ENCODE peak calls at places on chromosome 19, in nine cellular contexts. One of them, this sample, is unnamed.

GRCh38 chr19:19064811-19065745 is 1.3 kb downstream of the SLC25A42 start:
- DNase-seq in adrenal gland: no peak
- DNase-seq in myocyte: peak; percentile 49
- DNase-seq in astrocyte of the cerebellum: no peak
- DNase-seq in NCI-H345: no peak
- DNase-seq in omental fat pad: no peak
- DNase-seq in T-helper 17 cell: no peak
- DNase-seq in stimulated activated CD4-positive, alpha-beta T cell treated with anti-CD3 and anti-CD28 coated beads, Interleukin-2, amount 100 ng/mL, for 48 hours: peak; percentile 24
- DNase-seq in HEK293T: no peak
- DNase-seq in this sample: peak; percentile 45

GRCh38 chr19:35055715-35056179 is 14.2 kb downstream of the HPN start:
- DNase-seq in stimulated activated CD4-positive, alpha-beta T cell treated with anti-CD3 and anti-CD28 coated beads, Interleukin-2, amount 100 ng/mL, for 48 hours: no peak
- DNase-seq in myocyte: no peak
- DNase-seq in astrocyte of the cerebellum: no peak
- DNase-seq in T-helper 17 cell: no peak
- DNase-seq in adrenal gland: no peak
- DNase-seq in NCI-H345: peak; percentile 76
- DNase-seq in omental fat pad: no peak
- DNase-seq in HEK293T: no peak
- DNase-seq in this sample: peak; percentile 55

GRCh38 chr19:22421797-22422196 is 349 bp downstream of the ZNF98 start:
- DNase-seq in omental fat pad: no peak
- DNase-seq in adrenal gland: no peak
- DNase-seq in NCI-H345: no peak
- DNase-seq in myocyte: no peak
- DNase-seq in stimulated activated CD4-positive, alpha-beta T cell treated with anti-CD3 and anti-CD28 coated beads, Interleukin-2, amount 100 ng/mL, for 48 hours: no peak
- DNase-seq in HEK293T: no peak
- DNase-seq in T-helper 17 cell: no peak
- DNase-seq in astrocyte of the cerebellum: no peak
- DNase-seq in this sample: no peak

GRCh38 chr19:13031917-13032623 is 36.8 kb downstream of the NFIX start:
- DNase-seq in stimulated activated CD4-positive, alpha-beta T cell treated with anti-CD3 and anti-CD28 coated beads, Interleukin-2, amount 100 ng/mL, for 48 hours: no peak
- DNase-seq in omental fat pad: no peak
- DNase-seq in astrocyte of the cerebellum: no peak
- DNase-seq in HEK293T: no peak
- DNase-seq in T-helper 17 cell: no peak
- DNase-seq in myocyte: peak; percentile 76
- DNase-seq in adrenal gland: no peak
- DNase-seq in NCI-H345: peak; percentile 43
- DNase-seq in this sample: no peak

GRCh38 chr19:55549500-55550320 is 4.4 kb upstream of the SBK3 start:
- DNase-seq in T-helper 17 cell: no peak
- DNase-seq in adrenal gland: no peak
- DNase-seq in myocyte: peak; percentile 81
- DNase-seq in HEK293T: no peak
- DNase-seq in NCI-H345: no peak
- DNase-seq in omental fat pad: no peak
- DNase-seq in astrocyte of the cerebellum: peak; percentile 80
- DNase-seq in stimulated activated CD4-positive, alpha-beta T cell treated with anti-CD3 and anti-CD28 coated beads, Interleukin-2, amount 100 ng/mL, for 48 hours: no peak
- DNase-seq in this sample: peak; percentile 64

GRCh38 chr19:10270616-10271394 is at the start of gene ICAM1:
- DNase-seq in T-helper 17 cell: peak; percentile 62
- DNase-seq in NCI-H345: peak; percentile 12
- DNase-seq in myocyte: peak; percentile 33
- DNase-seq in astrocyte of the cerebellum: no peak
- DNase-seq in omental fat pad: peak; percentile 77
- DNase-seq in stimulated activated CD4-positive, alpha-beta T cell treated with anti-CD3 and anti-CD28 coated beads, Interleukin-2, amount 100 ng/mL, for 48 hours: peak; percentile 67
- DNase-seq in HEK293T: no peak
- DNase-seq in adrenal gland: peak; percentile 85
- DNase-seq in this sample: no peak

GRCh38 chr19:31068268-31068667 is 281.0 kb downstream of the TSHZ3 start:
- DNase-seq in stimulated activated CD4-positive, alpha-beta T cell treated with anti-CD3 and anti-CD28 coated beads, Interleukin-2, amount 100 ng/mL, for 48 hours: no peak
- DNase-seq in HEK293T: no peak
- DNase-seq in astrocyte of the cerebellum: no peak
- DNase-seq in omental fat pad: no peak
- DNase-seq in myocyte: no peak
- DNase-seq in T-helper 17 cell: no peak
- DNase-seq in adrenal gland: no peak
- DNase-seq in NCI-H345: no peak
- DNase-seq in this sample: no peak

GRCh38 chr19:18710986-18711751 is 27.7 kb downstream of the CRTC1 start:
- DNase-seq in NCI-H345: no peak
- DNase-seq in omental fat pad: no peak
- DNase-seq in stimulated activated CD4-positive, alpha-beta T cell treated with anti-CD3 and anti-CD28 coated beads, Interleukin-2, amount 100 ng/mL, for 48 hours: no peak
- DNase-seq in T-helper 17 cell: no peak
- DNase-seq in adrenal gland: peak; percentile 70
- DNase-seq in HEK293T: no peak
- DNase-seq in myocyte: no peak
- DNase-seq in astrocyte of the cerebellum: peak; percentile 49
- DNase-seq in this sample: no peak

GRCh38 chr19:2540646-2541454 is 64.9 kb downstream of the GADD45B start:
- DNase-seq in omental fat pad: no peak
- DNase-seq in stimulated activated CD4-positive, alpha-beta T cell treated with anti-CD3 and anti-CD28 coated beads, Interleukin-2, amount 100 ng/mL, for 48 hours: no peak
- DNase-seq in astrocyte of the cerebellum: peak; percentile 97
- DNase-seq in adrenal gland: peak; percentile 88
- DNase-seq in T-helper 17 cell: no peak
- DNase-seq in myocyte: peak; percentile 99
- DNase-seq in HEK293T: no peak
- DNase-seq in NCI-H345: no peak
- DNase-seq in this sample: peak; percentile 85

GRCh38 chr19:44748426-44749254 is at the start of gene BCL3:
- DNase-seq in stimulated activated CD4-positive, alpha-beta T cell treated with anti-CD3 and anti-CD28 coated beads, Interleukin-2, amount 100 ng/mL, for 48 hours: peak; percentile 65
- DNase-seq in astrocyte of the cerebellum: no peak
- DNase-seq in HEK293T: peak; percentile 46
- DNase-seq in omental fat pad: no peak
- DNase-seq in T-helper 17 cell: peak; percentile 85
- DNase-seq in adrenal gland: peak; percentile 68
- DNase-seq in NCI-H345: peak; percentile 23
- DNase-seq in myocyte: peak; percentile 75
- DNase-seq in this sample: no peak

GRCh38 chr19:42345191-42345812 is 19.9 kb downstream of the MEGF8 start:
- DNase-seq in omental fat pad: no peak
- DNase-seq in T-helper 17 cell: no peak
- DNase-seq in astrocyte of the cerebellum: no peak
- DNase-seq in NCI-H345: no peak
- DNase-seq in stimulated activated CD4-positive, alpha-beta T cell treated with anti-CD3 and anti-CD28 coated beads, Interleukin-2, amount 100 ng/mL, for 48 hours: no peak
- DNase-seq in HEK293T: no peak
- DNase-seq in myocyte: no peak
- DNase-seq in adrenal gland: no peak
- DNase-seq in this sample: no peak

GRCh38 chr19:9060559-9061340 is 26.1 kb upstream of the OR1M1 start:
- DNase-seq in myocyte: no peak
- DNase-seq in HEK293T: no peak
- DNase-seq in stimulated activated CD4-positive, alpha-beta T cell treated with anti-CD3 and anti-CD28 coated beads, Interleukin-2, amount 100 ng/mL, for 48 hours: no peak
- DNase-seq in adrenal gland: no peak
- DNase-seq in astrocyte of the cerebellum: no peak
- DNase-seq in T-helper 17 cell: no peak
- DNase-seq in NCI-H345: no peak
- DNase-seq in omental fat pad: no peak
- DNase-seq in this sample: no peak

GRCh38 chr19:40768936-40769335 is 6.4 kb upstream of the MIA start:
- DNase-seq in adrenal gland: no peak
- DNase-seq in astrocyte of the cerebellum: no peak
- DNase-seq in NCI-H345: no peak
- DNase-seq in HEK293T: no peak
- DNase-seq in myocyte: no peak
- DNase-seq in T-helper 17 cell: no peak
- DNase-seq in omental fat pad: no peak
- DNase-seq in stimulated activated CD4-positive, alpha-beta T cell treated with anti-CD3 and anti-CD28 coated beads, Interleukin-2, amount 100 ng/mL, for 48 hours: no peak
- DNase-seq in this sample: no peak

GRCh38 chr19:36847968-36848367 is 2.7 kb upstream of the ZNF345 start:
- DNase-seq in NCI-H345: no peak
- DNase-seq in stimulated activated CD4-positive, alpha-beta T cell treated with anti-CD3 and anti-CD28 coated beads, Interleukin-2, amount 100 ng/mL, for 48 hours: no peak
- DNase-seq in astrocyte of the cerebellum: no peak
- DNase-seq in myocyte: no peak
- DNase-seq in HEK293T: no peak
- DNase-seq in omental fat pad: no peak
- DNase-seq in adrenal gland: no peak
- DNase-seq in T-helper 17 cell: no peak
- DNase-seq in this sample: no peak

GRCh38 chr19:39502640-39503417 is 4.1 kb downstream of the DLL3 start:
- DNase-seq in stimulated activated CD4-positive, alpha-beta T cell treated with anti-CD3 and anti-CD28 coated beads, Interleukin-2, amount 100 ng/mL, for 48 hours: peak; percentile 88
- DNase-seq in myocyte: no peak
- DNase-seq in omental fat pad: no peak
- DNase-seq in adrenal gland: peak; percentile 48
- DNase-seq in NCI-H345: no peak
- DNase-seq in T-helper 17 cell: peak; percentile 74
- DNase-seq in HEK293T: peak; percentile 91
- DNase-seq in astrocyte of the cerebellum: no peak
- DNase-seq in this sample: peak; percentile 44

GRCh38 chr19:2969104-2969504 is 8.3 kb upstream of the TLE6 start:
- DNase-seq in T-helper 17 cell: no peak
- DNase-seq in NCI-H345: peak; percentile 97
- DNase-seq in adrenal gland: peak; percentile 74
- DNase-seq in HEK293T: no peak
- DNase-seq in stimulated activated CD4-positive, alpha-beta T cell treated with anti-CD3 and anti-CD28 coated beads, Interleukin-2, amount 100 ng/mL, for 48 hours: no peak
- DNase-seq in astrocyte of the cerebellum: no peak
- DNase-seq in myocyte: no peak
- DNase-seq in omental fat pad: no peak
- DNase-seq in this sample: peak; percentile 94

GRCh38 chr19:45636902-45637301 is 2.3 kb downstream of the EML2 start:
- DNase-seq in stimulated activated CD4-positive, alpha-beta T cell treated with anti-CD3 and anti-CD28 coated beads, Interleukin-2, amount 100 ng/mL, for 48 hours: no peak
- DNase-seq in HEK293T: no peak
- DNase-seq in astrocyte of the cerebellum: no peak
- DNase-seq in myocyte: peak; percentile 9
- DNase-seq in adrenal gland: no peak
- DNase-seq in omental fat pad: no peak
- DNase-seq in T-helper 17 cell: no peak
- DNase-seq in NCI-H345: no peak
- DNase-seq in this sample: no peak

GRCh38 chr19:14112051-14112808 is 5.3 kb downstream of the PRKACA start:
- DNase-seq in stimulated activated CD4-positive, alpha-beta T cell treated with anti-CD3 and anti-CD28 coated beads, Interleukin-2, amount 100 ng/mL, for 48 hours: no peak
- DNase-seq in omental fat pad: no peak
- DNase-seq in NCI-H345: no peak
- DNase-seq in astrocyte of the cerebellum: no peak
- DNase-seq in T-helper 17 cell: no peak
- DNase-seq in myocyte: no peak
- DNase-seq in adrenal gland: no peak
- DNase-seq in HEK293T: no peak
- DNase-seq in this sample: no peak

GRCh38 chr19:54208784-54209057 is 8.1 kb downstream of the RPS9 start:
- DNase-seq in myocyte: peak; percentile 52
- DNase-seq in HEK293T: no peak
- DNase-seq in stimulated activated CD4-positive, alpha-beta T cell treated with anti-CD3 and anti-CD28 coated beads, Interleukin-2, amount 100 ng/mL, for 48 hours: peak; percentile 21
- DNase-seq in omental fat pad: no peak
- DNase-seq in T-helper 17 cell: no peak
- DNase-seq in NCI-H345: no peak
- DNase-seq in astrocyte of the cerebellum: no peak
- DNase-seq in adrenal gland: no peak
- DNase-seq in this sample: peak; percentile 58

GRCh38 chr19:40233811-40234389 is 7.4 kb upstream of the CCNP start:
- DNase-seq in NCI-H345: no peak
- DNase-seq in omental fat pad: no peak
- DNase-seq in T-helper 17 cell: no peak
- DNase-seq in stimulated activated CD4-positive, alpha-beta T cell treated with anti-CD3 and anti-CD28 coated beads, Interleukin-2, amount 100 ng/mL, for 48 hours: no peak
- DNase-seq in HEK293T: no peak
- DNase-seq in myocyte: no peak
- DNase-seq in astrocyte of the cerebellum: no peak
- DNase-seq in adrenal gland: no peak
- DNase-seq in this sample: no peak

GRCh38 chr19:7168941-7169340 is 99.4 kb downstream of the ZNF557 start:
- DNase-seq in adrenal gland: peak; percentile 77
- DNase-seq in omental fat pad: no peak
- DNase-seq in T-helper 17 cell: no peak
- DNase-seq in myocyte: no peak
- DNase-seq in NCI-H345: no peak
- DNase-seq in astrocyte of the cerebellum: no peak
- DNase-seq in stimulated activated CD4-positive, alpha-beta T cell treated with anti-CD3 and anti-CD28 coated beads, Interleukin-2, amount 100 ng/mL, for 48 hours: no peak
- DNase-seq in HEK293T: no peak
- DNase-seq in this sample: no peak

GRCh38 chr19:10670876-10671804 is 17.0 kb downstream of the ILF3 start:
- DNase-seq in omental fat pad: no peak
- DNase-seq in stimulated activated CD4-positive, alpha-beta T cell treated with anti-CD3 and anti-CD28 coated beads, Interleukin-2, amount 100 ng/mL, for 48 hours: no peak
- DNase-seq in NCI-H345: no peak
- DNase-seq in HEK293T: no peak
- DNase-seq in myocyte: peak; percentile 77
- DNase-seq in astrocyte of the cerebellum: no peak
- DNase-seq in T-helper 17 cell: no peak
- DNase-seq in adrenal gland: no peak
- DNase-seq in this sample: peak; percentile 49

GRCh38 chr19:7926021-7926726 is at the start of gene CTXN1:
- DNase-seq in T-helper 17 cell: peak; percentile 82
- DNase-seq in HEK293T: peak; percentile 89
- DNase-seq in myocyte: peak; percentile 50
- DNase-seq in stimulated activated CD4-positive, alpha-beta T cell treated with anti-CD3 and anti-CD28 coated beads, Interleukin-2, amount 100 ng/mL, for 48 hours: peak; percentile 81
- DNase-seq in astrocyte of the cerebellum: no peak
- DNase-seq in NCI-H345: peak; percentile 73
- DNase-seq in adrenal gland: peak; percentile 83
- DNase-seq in omental fat pad: peak; percentile 61
- DNase-seq in this sample: no peak

GRCh38 chr19:2699413-2700142 is 2.9 kb downstream of the GNG7 start:
- DNase-seq in astrocyte of the cerebellum: no peak
- DNase-seq in NCI-H345: no peak
- DNase-seq in HEK293T: no peak
- DNase-seq in stimulated activated CD4-positive, alpha-beta T cell treated with anti-CD3 and anti-CD28 coated beads, Interleukin-2, amount 100 ng/mL, for 48 hours: no peak
- DNase-seq in adrenal gland: no peak
- DNase-seq in T-helper 17 cell: no peak
- DNase-seq in myocyte: no peak
- DNase-seq in omental fat pad: no peak
- DNase-seq in this sample: no peak

GRCh38 chr19:43618921-43619261 is 538 bp downstream of the ZNF428 start:
- DNase-seq in myocyte: no peak
- DNase-seq in astrocyte of the cerebellum: no peak
- DNase-seq in HEK293T: peak; percentile 62
- DNase-seq in stimulated activated CD4-positive, alpha-beta T cell treated with anti-CD3 and anti-CD28 coated beads, Interleukin-2, amount 100 ng/mL, for 48 hours: peak; percentile 44
- DNase-seq in adrenal gland: no peak
- DNase-seq in T-helper 17 cell: no peak
- DNase-seq in omental fat pad: no peak
- DNase-seq in NCI-H345: peak; percentile 59
- DNase-seq in this sample: no peak

GRCh38 chr19:10797541-10798256 is 38.3 kb downstream of the TMED1 start:
- DNase-seq in stimulated activated CD4-positive, alpha-beta T cell treated with anti-CD3 and anti-CD28 coated beads, Interleukin-2, amount 100 ng/mL, for 48 hours: peak; percentile 70
- DNase-seq in adrenal gland: no peak
- DNase-seq in T-helper 17 cell: peak; percentile 49
- DNase-seq in omental fat pad: no peak
- DNase-seq in myocyte: peak; percentile 51
- DNase-seq in astrocyte of the cerebellum: no peak
- DNase-seq in NCI-H345: no peak
- DNase-seq in HEK293T: no peak
- DNase-seq in this sample: peak; percentile 38

GRCh38 chr19:45729774-45730388 is 815 bp downstream of the FBXO46 start:
- DNase-seq in HEK293T: no peak
- DNase-seq in stimulated activated CD4-positive, alpha-beta T cell treated with anti-CD3 and anti-CD28 coated beads, Interleukin-2, amount 100 ng/mL, for 48 hours: peak; percentile 20
- DNase-seq in adrenal gland: no peak
- DNase-seq in T-helper 17 cell: no peak
- DNase-seq in NCI-H345: no peak
- DNase-seq in myocyte: peak; percentile 11
- DNase-seq in omental fat pad: no peak
- DNase-seq in astrocyte of the cerebellum: no peak
- DNase-seq in this sample: no peak

GRCh38 chr19:17889609-17890214 is 18.0 kb downstream of the SLC5A5 start:
- DNase-seq in myocyte: peak; percentile 65
- DNase-seq in adrenal gland: no peak
- DNase-seq in omental fat pad: no peak
- DNase-seq in HEK293T: peak; percentile 62
- DNase-seq in stimulated activated CD4-positive, alpha-beta T cell treated with anti-CD3 and anti-CD28 coated beads, Interleukin-2, amount 100 ng/mL, for 48 hours: no peak
- DNase-seq in T-helper 17 cell: no peak
- DNase-seq in astrocyte of the cerebellum: peak; percentile 32
- DNase-seq in NCI-H345: no peak
- DNase-seq in this sample: no peak

GRCh38 chr19:33627526-33627925 is 5.8 kb downstream of the CHST8 start:
- DNase-seq in stimulated activated CD4-positive, alpha-beta T cell treated with anti-CD3 and anti-CD28 coated beads, Interleukin-2, amount 100 ng/mL, for 48 hours: no peak
- DNase-seq in T-helper 17 cell: no peak
- DNase-seq in omental fat pad: no peak
- DNase-seq in myocyte: no peak
- DNase-seq in adrenal gland: no peak
- DNase-seq in astrocyte of the cerebellum: no peak
- DNase-seq in HEK293T: no peak
- DNase-seq in NCI-H345: no peak
- DNase-seq in this sample: peak; percentile 71

GRCh38 chr19:39381910-39382611 is 8.8 kb downstream of the PAF1 start:
- DNase-seq in T-helper 17 cell: no peak
- DNase-seq in omental fat pad: no peak
- DNase-seq in astrocyte of the cerebellum: no peak
- DNase-seq in myocyte: no peak
- DNase-seq in adrenal gland: no peak
- DNase-seq in NCI-H345: no peak
- DNase-seq in stimulated activated CD4-positive, alpha-beta T cell treated with anti-CD3 and anti-CD28 coated beads, Interleukin-2, amount 100 ng/mL, for 48 hours: no peak
- DNase-seq in HEK293T: no peak
- DNase-seq in this sample: no peak

GRCh38 chr19:17091758-17092333 is 16.3 kb downstream of the MYO9B start:
- DNase-seq in astrocyte of the cerebellum: no peak
- DNase-seq in stimulated activated CD4-positive, alpha-beta T cell treated with anti-CD3 and anti-CD28 coated beads, Interleukin-2, amount 100 ng/mL, for 48 hours: no peak
- DNase-seq in adrenal gland: peak; percentile 56
- DNase-seq in NCI-H345: no peak
- DNase-seq in T-helper 17 cell: no peak
- DNase-seq in myocyte: no peak
- DNase-seq in HEK293T: no peak
- DNase-seq in omental fat pad: no peak
- DNase-seq in this sample: no peak